ENCODE peak calls at places on chromosomes 6 and 20, in ten cellular contexts. One of them, this sample, is unnamed.

GRCh38 chr6:90066715-90067114 is 172.4 kb downstream of the GJA10 start:
- DNase-seq in prostate gland: no peak
- DNase-seq in GM12892: no peak
- DNase-seq in uterus: no peak
- DNase-seq in adrenal gland: no peak
- DNase-seq in H54: no peak
- DNase-seq in HepG2: no peak
- DNase-seq in testis: no peak
- DNase-seq in NB4: no peak
- DNase-seq in heart left ventricle: no peak
- DNase-seq in this sample: no peak

GRCh38 chr6:139582956-139583355 is 208.5 kb upstream of the CITED2 start:
- DNase-seq in prostate gland: no peak
- DNase-seq in GM12892: no peak
- DNase-seq in uterus: no peak
- DNase-seq in adrenal gland: no peak
- DNase-seq in H54: no peak
- DNase-seq in HepG2: no peak
- DNase-seq in testis: no peak
- DNase-seq in NB4: no peak
- DNase-seq in heart left ventricle: no peak
- DNase-seq in this sample: no peak

GRCh38 chr6:82589509-82590206 is 226.0 kb downstream of the TPBG start:
- DNase-seq in prostate gland: no peak
- DNase-seq in GM12892: no peak
- DNase-seq in uterus: no peak
- DNase-seq in adrenal gland: no peak
- DNase-seq in H54: peak; percentile 6
- DNase-seq in HepG2: peak; percentile 3
- DNase-seq in testis: no peak
- DNase-seq in NB4: peak; percentile 56
- DNase-seq in heart left ventricle: no peak
- DNase-seq in this sample: no peak

GRCh38 chr20:775679-776135 is 7.4 kb upstream of the SLC52A3 start:
- DNase-seq in prostate gland: peak; percentile 67
- DNase-seq in GM12892: no peak
- DNase-seq in uterus: no peak
- DNase-seq in adrenal gland: no peak
- DNase-seq in H54: no peak
- DNase-seq in HepG2: no peak
- DNase-seq in testis: peak; percentile 78
- DNase-seq in NB4: no peak
- DNase-seq in heart left ventricle: peak; percentile 45
- DNase-seq in this sample: no peak

GRCh38 chr6:105402981-105403935 is at the start of gene PREP:
- DNase-seq in prostate gland: peak; percentile 83
- DNase-seq in GM12892: peak; percentile 80
- DNase-seq in uterus: peak; percentile 82
- DNase-seq in adrenal gland: peak; percentile 81
- DNase-seq in H54: peak; percentile 56
- DNase-seq in HepG2: peak; percentile 67
- DNase-seq in testis: peak; percentile 84
- DNase-seq in NB4: peak; percentile 95
- DNase-seq in heart left ventricle: peak; percentile 91
- DNase-seq in this sample: peak; percentile 88

GRCh38 chr6:153059311-153059710 is 56.8 kb upstream of the MTRF1L start:
- DNase-seq in prostate gland: no peak
- DNase-seq in GM12892: no peak
- DNase-seq in uterus: no peak
- DNase-seq in adrenal gland: no peak
- DNase-seq in H54: no peak
- DNase-seq in HepG2: no peak
- DNase-seq in testis: no peak
- DNase-seq in NB4: no peak
- DNase-seq in heart left ventricle: no peak
- DNase-seq in this sample: no peak

GRCh38 chr6:36616888-36617521 is 22.8 kb downstream of the SRSF3 start:
- DNase-seq in prostate gland: peak; percentile 79
- DNase-seq in GM12892: no peak
- DNase-seq in uterus: no peak
- DNase-seq in adrenal gland: peak; percentile 87
- DNase-seq in H54: peak; percentile 71
- DNase-seq in HepG2: no peak
- DNase-seq in testis: no peak
- DNase-seq in NB4: no peak
- DNase-seq in heart left ventricle: peak; percentile 67
- DNase-seq in this sample: peak; percentile 49

GRCh38 chr6:27156874-27157460 is 90.5 kb upstream of the PRSS16 start:
- DNase-seq in prostate gland: no peak
- DNase-seq in GM12892: no peak
- DNase-seq in uterus: no peak
- DNase-seq in adrenal gland: no peak
- DNase-seq in H54: no peak
- DNase-seq in HepG2: no peak
- DNase-seq in testis: no peak
- DNase-seq in NB4: no peak
- DNase-seq in heart left ventricle: no peak
- DNase-seq in this sample: no peak

GRCh38 chr6:44353336-44353735 is 10.9 kb downstream of the SPATS1 start:
- DNase-seq in prostate gland: peak; percentile 34
- DNase-seq in GM12892: no peak
- DNase-seq in uterus: no peak
- DNase-seq in adrenal gland: no peak
- DNase-seq in H54: no peak
- DNase-seq in HepG2: no peak
- DNase-seq in testis: no peak
- DNase-seq in NB4: no peak
- DNase-seq in heart left ventricle: no peak
- DNase-seq in this sample: no peak

GRCh38 chr6:73884540-73884939 is 188.5 kb downstream of the CD109 start:
- DNase-seq in prostate gland: no peak
- DNase-seq in GM12892: no peak
- DNase-seq in uterus: no peak
- DNase-seq in adrenal gland: no peak
- DNase-seq in H54: no peak
- DNase-seq in HepG2: no peak
- DNase-seq in testis: no peak
- DNase-seq in NB4: no peak
- DNase-seq in heart left ventricle: no peak
- DNase-seq in this sample: no peak

GRCh38 chr6:134132494-134133141 is 80.2 kb upstream of the SLC2A12 start:
- DNase-seq in prostate gland: no peak
- DNase-seq in GM12892: no peak
- DNase-seq in uterus: no peak
- DNase-seq in adrenal gland: no peak
- DNase-seq in H54: no peak
- DNase-seq in HepG2: no peak
- DNase-seq in testis: no peak
- DNase-seq in NB4: no peak
- DNase-seq in heart left ventricle: no peak
- DNase-seq in this sample: no peak

GRCh38 chr20:60326821-60327220 is 368.6 kb downstream of the CDH26 start:
- DNase-seq in prostate gland: no peak
- DNase-seq in GM12892: no peak
- DNase-seq in uterus: no peak
- DNase-seq in adrenal gland: no peak
- DNase-seq in H54: no peak
- DNase-seq in HepG2: no peak
- DNase-seq in testis: no peak
- DNase-seq in NB4: no peak
- DNase-seq in heart left ventricle: no peak
- DNase-seq in this sample: no peak

DNA sequence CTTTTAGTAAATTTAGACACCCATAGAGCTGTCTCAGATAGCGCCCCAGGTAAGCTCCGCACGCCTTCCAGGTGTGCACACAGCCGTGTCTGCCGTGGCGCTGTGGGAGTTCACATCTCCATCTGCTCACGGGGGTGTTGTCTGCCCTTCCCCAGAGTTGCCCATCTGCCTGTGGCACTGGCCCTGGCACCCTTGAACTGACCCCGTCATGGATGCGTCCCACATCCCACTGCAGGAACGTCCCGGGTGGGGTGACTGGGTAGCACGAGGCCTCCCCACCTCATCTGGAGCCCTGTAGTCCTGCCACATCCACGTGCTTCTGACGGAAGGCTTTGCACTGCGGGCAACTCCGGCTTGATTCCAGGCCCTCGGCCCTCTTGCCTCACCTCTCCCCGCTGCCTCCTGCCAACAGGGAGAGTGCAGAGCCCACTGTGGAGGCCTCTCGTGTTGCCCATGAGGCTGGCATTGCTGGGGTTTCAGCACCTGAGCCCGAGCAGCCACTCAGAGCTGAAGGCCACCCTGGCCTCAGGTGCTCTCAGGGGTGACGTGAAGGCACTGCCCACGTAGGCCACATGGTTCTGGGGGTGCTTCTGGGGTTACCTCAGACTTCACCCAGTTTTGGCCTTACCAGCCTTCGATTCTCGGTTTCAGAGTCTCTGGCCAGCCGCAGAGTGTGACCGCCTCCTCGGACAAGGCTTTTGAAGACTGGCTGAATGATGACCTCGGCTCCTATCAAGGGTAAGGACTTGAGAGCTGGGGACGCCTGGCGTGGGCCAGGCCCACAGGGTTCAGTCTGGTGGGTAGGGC is 5.1 kb downstream of the ARFGAP1 start:
- DNase-seq in prostate gland: no peak
- DNase-seq in GM12892: no peak
- DNase-seq in uterus: no peak
- DNase-seq in adrenal gland: no peak
- DNase-seq in H54: no peak
- DNase-seq in HepG2: no peak
- DNase-seq in testis: no peak
- DNase-seq in NB4: no peak
- DNase-seq in heart left ventricle: no peak
- DNase-seq in this sample: no peak
- TF ChIP-seq POLR2A in prostate gland: no peak
- TF ChIP-seq POLR2A in GM12892: no peak
- TF ChIP-seq POLR2A in uterus: no peak
- TF ChIP-seq POLR2A in adrenal gland: no peak
- TF ChIP-seq POLR2A in H54: no peak
- TF ChIP-seq POLR2A in HepG2: no peak
- TF ChIP-seq POLR2A in testis: no peak
- TF ChIP-seq POLR2A in NB4: no peak
- TF ChIP-seq POLR2A in heart left ventricle: no peak
- TF ChIP-seq POLR2A in this sample: no peak

GRCh38 chr6:7086488-7086887 is 21.3 kb upstream of the RREB1 start:
- DNase-seq in prostate gland: no peak
- DNase-seq in GM12892: no peak
- DNase-seq in uterus: peak; percentile 34
- DNase-seq in adrenal gland: peak; percentile 25
- DNase-seq in H54: no peak
- DNase-seq in HepG2: no peak
- DNase-seq in testis: peak; percentile 41
- DNase-seq in NB4: peak; percentile 85
- DNase-seq in heart left ventricle: peak; percentile 39
- DNase-seq in this sample: peak; percentile 31
- TF ChIP-seq POLR2A in prostate gland: no peak
- TF ChIP-seq POLR2A in GM12892: no peak
- TF ChIP-seq POLR2A in uterus: no peak
- TF ChIP-seq POLR2A in adrenal gland: no peak
- TF ChIP-seq POLR2A in H54: no peak
- TF ChIP-seq POLR2A in HepG2: no peak
- TF ChIP-seq POLR2A in testis: no peak
- TF ChIP-seq POLR2A in NB4: no peak
- TF ChIP-seq POLR2A in heart left ventricle: no peak
- TF ChIP-seq POLR2A in this sample: no peak

GRCh38 chr6:30830438-30830837 is 53.9 kb upstream of the DDR1 start:
- DNase-seq in prostate gland: no peak
- DNase-seq in GM12892: no peak
- DNase-seq in uterus: no peak
- DNase-seq in adrenal gland: no peak
- DNase-seq in H54: no peak
- DNase-seq in HepG2: no peak
- DNase-seq in testis: no peak
- DNase-seq in NB4: peak; percentile 65
- DNase-seq in heart left ventricle: no peak
- DNase-seq in this sample: no peak

GRCh38 chr6:30835576-30835975 is 48.7 kb upstream of the DDR1 start:
- DNase-seq in prostate gland: no peak
- DNase-seq in GM12892: no peak
- DNase-seq in uterus: no peak
- DNase-seq in adrenal gland: no peak
- DNase-seq in H54: no peak
- DNase-seq in HepG2: no peak
- DNase-seq in testis: no peak
- DNase-seq in NB4: no peak
- DNase-seq in heart left ventricle: no peak
- DNase-seq in this sample: no peak

GRCh38 chr6:30829639-30830250 is 54.6 kb upstream of the DDR1 start:
- DNase-seq in prostate gland: no peak
- DNase-seq in GM12892: no peak
- DNase-seq in uterus: no peak
- DNase-seq in adrenal gland: no peak
- DNase-seq in H54: no peak
- DNase-seq in HepG2: peak; percentile 63
- DNase-seq in testis: no peak
- DNase-seq in NB4: no peak
- DNase-seq in heart left ventricle: no peak
- DNase-seq in this sample: no peak

GRCh38 chr6:30834643-30835042 is 49.7 kb upstream of the DDR1 start:
- DNase-seq in prostate gland: no peak
- DNase-seq in GM12892: no peak
- DNase-seq in uterus: no peak
- DNase-seq in adrenal gland: no peak
- DNase-seq in H54: no peak
- DNase-seq in HepG2: no peak
- DNase-seq in testis: no peak
- DNase-seq in NB4: no peak
- DNase-seq in heart left ventricle: no peak
- DNase-seq in this sample: no peak

DNA sequence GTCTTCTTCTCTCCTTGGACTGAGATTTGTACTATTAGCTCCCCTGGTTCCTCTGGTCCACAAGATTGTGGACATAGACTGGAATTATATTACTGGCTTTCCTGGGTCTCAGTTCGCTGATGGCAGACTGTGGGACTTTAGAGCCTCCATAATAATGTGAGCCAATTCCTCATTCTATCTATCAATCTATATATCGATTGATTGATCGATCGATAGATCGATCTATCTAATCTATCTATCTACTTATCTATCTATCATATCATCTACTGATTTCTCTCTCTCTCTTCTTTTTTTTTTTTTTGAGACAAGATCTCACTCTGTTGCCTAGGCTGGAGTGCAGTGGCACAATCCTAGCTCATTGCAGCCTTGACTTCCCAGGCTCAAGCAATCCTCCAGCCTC is 51.5 kb upstream of the DDR1 start:
- DNase-seq in prostate gland: no peak
- DNase-seq in GM12892: no peak
- DNase-seq in uterus: no peak
- DNase-seq in adrenal gland: no peak
- DNase-seq in H54: no peak
- DNase-seq in HepG2: no peak
- DNase-seq in testis: no peak
- DNase-seq in NB4: no peak
- DNase-seq in heart left ventricle: no peak
- DNase-seq in this sample: no peak
- TF ChIP-seq POLR2A in prostate gland: no peak
- TF ChIP-seq POLR2A in GM12892: no peak
- TF ChIP-seq POLR2A in uterus: no peak
- TF ChIP-seq POLR2A in adrenal gland: no peak
- TF ChIP-seq POLR2A in H54: no peak
- TF ChIP-seq POLR2A in HepG2: no peak
- TF ChIP-seq POLR2A in testis: no peak
- TF ChIP-seq POLR2A in NB4: no peak
- TF ChIP-seq POLR2A in heart left ventricle: no peak
- TF ChIP-seq POLR2A in this sample: no peak

GRCh38 chr6:2989332-2990178 is 10.1 kb upstream of the NQO2 start:
- DNase-seq in prostate gland: peak; percentile 86
- DNase-seq in GM12892: peak; percentile 33
- DNase-seq in uterus: peak; percentile 81
- DNase-seq in adrenal gland: peak; percentile 90
- DNase-seq in H54: peak; percentile 42
- DNase-seq in HepG2: peak; percentile 97
- DNase-seq in testis: peak; percentile 92
- DNase-seq in NB4: peak; percentile 93
- DNase-seq in heart left ventricle: peak; percentile 89
- DNase-seq in this sample: peak; percentile 95
- TF ChIP-seq POLR2A in prostate gland: peak; percentile 50
- TF ChIP-seq POLR2A in GM12892: peak; percentile 66
- TF ChIP-seq POLR2A in uterus: peak; percentile 81
- TF ChIP-seq POLR2A in adrenal gland: no peak
- TF ChIP-seq POLR2A in H54: peak; percentile 23
- TF ChIP-seq POLR2A in HepG2: peak; percentile 76
- TF ChIP-seq POLR2A in testis: no peak
- TF ChIP-seq POLR2A in NB4: peak; percentile 24
- TF ChIP-seq POLR2A in heart left ventricle: peak; percentile 41
- TF ChIP-seq POLR2A in this sample: peak; percentile 93